ENCODE peak calls at places on chromosomes 5 and 9, in nine cellular contexts. One of them, this sample, is unnamed.

GRCh38 chr5:178273665-178274541 is 41.3 kb upstream of the PHYKPL start:
- DNase-seq in colonic mucosa: no peak
- DNase-seq in foreskin keratinocyte: no peak
- DNase-seq in lung: peak; percentile 73
- DNase-seq in cardiac muscle cell: no peak
- DNase-seq in esophagus squamous epithelium: no peak
- DNase-seq in CD4-positive, alpha-beta memory T cell: no peak
- DNase-seq in uterus: no peak
- DNase-seq in heart right ventricle: no peak
- DNase-seq in this sample: no peak

GRCh38 chr5:15574806-15575205 is 74.8 kb downstream of the FBXL7 start:
- DNase-seq in CD4-positive, alpha-beta memory T cell: no peak
- DNase-seq in cardiac muscle cell: no peak
- DNase-seq in uterus: no peak
- DNase-seq in colonic mucosa: no peak
- DNase-seq in lung: no peak
- DNase-seq in esophagus squamous epithelium: no peak
- DNase-seq in heart right ventricle: no peak
- DNase-seq in foreskin keratinocyte: no peak
- DNase-seq in this sample: no peak

GRCh38 chr5:151042453-151043093 is 22.2 kb downstream of the GPX3 start:
- DNase-seq in uterus: no peak
- DNase-seq in colonic mucosa: no peak
- DNase-seq in cardiac muscle cell: no peak
- DNase-seq in lung: no peak
- DNase-seq in esophagus squamous epithelium: no peak
- DNase-seq in CD4-positive, alpha-beta memory T cell: no peak
- DNase-seq in heart right ventricle: no peak
- DNase-seq in foreskin keratinocyte: no peak
- DNase-seq in this sample: no peak

GRCh38 chr9:116074658-116075057 is 78.9 kb upstream of the PAPPA start:
- DNase-seq in foreskin keratinocyte: peak; percentile 85
- DNase-seq in colonic mucosa: no peak
- DNase-seq in heart right ventricle: no peak
- DNase-seq in cardiac muscle cell: no peak
- DNase-seq in lung: no peak
- DNase-seq in CD4-positive, alpha-beta memory T cell: no peak
- DNase-seq in esophagus squamous epithelium: no peak
- DNase-seq in uterus: no peak
- DNase-seq in this sample: no peak

GRCh38 chr9:4866239-4866969 is 73.7 kb downstream of the RCL1 start:
- DNase-seq in cardiac muscle cell: no peak
- DNase-seq in esophagus squamous epithelium: no peak
- DNase-seq in colonic mucosa: no peak
- DNase-seq in uterus: no peak
- DNase-seq in lung: no peak
- DNase-seq in heart right ventricle: no peak
- DNase-seq in CD4-positive, alpha-beta memory T cell: no peak
- DNase-seq in foreskin keratinocyte: peak; percentile 58
- DNase-seq in this sample: no peak

GRCh38 chr5:124365491-124365890 is 380.9 kb downstream of the ZNF608 start:
- DNase-seq in CD4-positive, alpha-beta memory T cell: no peak
- DNase-seq in foreskin keratinocyte: no peak
- DNase-seq in esophagus squamous epithelium: no peak
- DNase-seq in uterus: no peak
- DNase-seq in heart right ventricle: no peak
- DNase-seq in cardiac muscle cell: no peak
- DNase-seq in colonic mucosa: no peak
- DNase-seq in lung: no peak
- DNase-seq in this sample: no peak

GRCh38 chr9:70971698-70972097 is 149.7 kb downstream of the TRPM3 start:
- DNase-seq in colonic mucosa: no peak
- DNase-seq in esophagus squamous epithelium: no peak
- DNase-seq in lung: no peak
- DNase-seq in cardiac muscle cell: no peak
- DNase-seq in foreskin keratinocyte: no peak
- DNase-seq in uterus: no peak
- DNase-seq in CD4-positive, alpha-beta memory T cell: no peak
- DNase-seq in heart right ventricle: no peak
- DNase-seq in this sample: no peak

GRCh38 chr9:117081641-117082317 is 333.1 kb downstream of the ASTN2 start:
- DNase-seq in lung: no peak
- DNase-seq in cardiac muscle cell: no peak
- DNase-seq in heart right ventricle: no peak
- DNase-seq in foreskin keratinocyte: no peak
- DNase-seq in esophagus squamous epithelium: no peak
- DNase-seq in CD4-positive, alpha-beta memory T cell: no peak
- DNase-seq in uterus: no peak
- DNase-seq in colonic mucosa: no peak
- DNase-seq in this sample: no peak

GRCh38 chr5:95810305-95811125 is 12.0 kb downstream of the GLRX start:
- DNase-seq in cardiac muscle cell: no peak
- DNase-seq in heart right ventricle: no peak
- DNase-seq in CD4-positive, alpha-beta memory T cell: no peak
- DNase-seq in foreskin keratinocyte: no peak
- DNase-seq in esophagus squamous epithelium: no peak
- DNase-seq in colonic mucosa: no peak
- DNase-seq in lung: no peak
- DNase-seq in uterus: no peak
- DNase-seq in this sample: no peak

GRCh38 chr5:10553476-10553875 is 10.4 kb upstream of the ANKRD33B start:
- DNase-seq in heart right ventricle: no peak
- DNase-seq in colonic mucosa: no peak
- DNase-seq in foreskin keratinocyte: no peak
- DNase-seq in uterus: no peak
- DNase-seq in esophagus squamous epithelium: no peak
- DNase-seq in cardiac muscle cell: no peak
- DNase-seq in CD4-positive, alpha-beta memory T cell: no peak
- DNase-seq in lung: no peak
- DNase-seq in this sample: no peak

GRCh38 chr9:129347323-129348120 is 169.5 kb upstream of the IER5L start:
- DNase-seq in colonic mucosa: no peak
- DNase-seq in esophagus squamous epithelium: no peak
- DNase-seq in lung: no peak
- DNase-seq in uterus: no peak
- DNase-seq in cardiac muscle cell: no peak
- DNase-seq in CD4-positive, alpha-beta memory T cell: no peak
- DNase-seq in foreskin keratinocyte: no peak
- DNase-seq in heart right ventricle: no peak
- DNase-seq in this sample: no peak

GRCh38 chr9:27468450-27469110 is 55.5 kb upstream of the IFNK start:
- DNase-seq in CD4-positive, alpha-beta memory T cell: no peak
- DNase-seq in foreskin keratinocyte: no peak
- DNase-seq in uterus: no peak
- DNase-seq in colonic mucosa: no peak
- DNase-seq in cardiac muscle cell: no peak
- DNase-seq in esophagus squamous epithelium: no peak
- DNase-seq in lung: no peak
- DNase-seq in heart right ventricle: no peak
- DNase-seq in this sample: no peak

GRCh38 chr5:173670130-173670591 is 53.7 kb upstream of the BOD1 start:
- DNase-seq in colonic mucosa: no peak
- DNase-seq in foreskin keratinocyte: no peak
- DNase-seq in cardiac muscle cell: no peak
- DNase-seq in lung: no peak
- DNase-seq in uterus: no peak
- DNase-seq in heart right ventricle: no peak
- DNase-seq in esophagus squamous epithelium: no peak
- DNase-seq in CD4-positive, alpha-beta memory T cell: no peak
- DNase-seq in this sample: no peak

GRCh38 chr9:135039266-135039870 is 48.1 kb upstream of the OLFM1 start:
- DNase-seq in CD4-positive, alpha-beta memory T cell: no peak
- DNase-seq in foreskin keratinocyte: no peak
- DNase-seq in uterus: no peak
- DNase-seq in lung: no peak
- DNase-seq in heart right ventricle: no peak
- DNase-seq in colonic mucosa: no peak
- DNase-seq in cardiac muscle cell: no peak
- DNase-seq in esophagus squamous epithelium: no peak
- DNase-seq in this sample: no peak

GRCh38 chr9:127182901-127183746 is 60.7 kb upstream of the ANGPTL2 start:
- DNase-seq in cardiac muscle cell: no peak
- DNase-seq in lung: no peak
- DNase-seq in uterus: no peak
- DNase-seq in foreskin keratinocyte: no peak
- DNase-seq in colonic mucosa: no peak
- DNase-seq in esophagus squamous epithelium: no peak
- DNase-seq in CD4-positive, alpha-beta memory T cell: no peak
- DNase-seq in heart right ventricle: no peak
- DNase-seq in this sample: no peak

GRCh38 chr9:127185181-127185580 is 62.7 kb upstream of the ANGPTL2 start:
- DNase-seq in cardiac muscle cell: no peak
- DNase-seq in lung: no peak
- DNase-seq in esophagus squamous epithelium: no peak
- DNase-seq in uterus: no peak
- DNase-seq in colonic mucosa: no peak
- DNase-seq in CD4-positive, alpha-beta memory T cell: no peak
- DNase-seq in foreskin keratinocyte: no peak
- DNase-seq in heart right ventricle: no peak
- DNase-seq in this sample: no peak

GRCh38 chr9:127185931-127186781 is 63.7 kb upstream of the ANGPTL2 start:
- DNase-seq in lung: peak; percentile 61
- DNase-seq in heart right ventricle: peak; percentile 90
- DNase-seq in cardiac muscle cell: no peak
- DNase-seq in uterus: peak; percentile 92
- DNase-seq in esophagus squamous epithelium: no peak
- DNase-seq in colonic mucosa: peak; percentile 49
- DNase-seq in CD4-positive, alpha-beta memory T cell: no peak
- DNase-seq in foreskin keratinocyte: no peak
- DNase-seq in this sample: peak; percentile 92

GRCh38 chr9:127184641-127185040 is 62.2 kb upstream of the ANGPTL2 start:
- DNase-seq in cardiac muscle cell: no peak
- DNase-seq in heart right ventricle: no peak
- DNase-seq in CD4-positive, alpha-beta memory T cell: no peak
- DNase-seq in colonic mucosa: no peak
- DNase-seq in esophagus squamous epithelium: no peak
- DNase-seq in foreskin keratinocyte: no peak
- DNase-seq in uterus: no peak
- DNase-seq in lung: no peak
- DNase-seq in this sample: no peak

GRCh38 chr9:127183814-127184582 is 61.6 kb upstream of the ANGPTL2 start:
- DNase-seq in colonic mucosa: no peak
- DNase-seq in cardiac muscle cell: no peak
- DNase-seq in foreskin keratinocyte: no peak
- DNase-seq in esophagus squamous epithelium: no peak
- DNase-seq in heart right ventricle: peak; percentile 58
- DNase-seq in CD4-positive, alpha-beta memory T cell: no peak
- DNase-seq in uterus: peak; percentile 76
- DNase-seq in lung: no peak
- DNase-seq in this sample: no peak
- H3K4me1 ChIP-seq in colonic mucosa: no peaks in the 10 kb centered on the region
- H3K4me1 ChIP-seq in cardiac muscle cell: peaks cover 5% of the 10 kb centered on the region
- H3K4me1 ChIP-seq in foreskin keratinocyte: no peaks in the 10 kb centered on the region
- H3K4me1 ChIP-seq in esophagus squamous epithelium: peaks cover 19% of the 10 kb centered on the region
- H3K4me1 ChIP-seq in heart right ventricle: peaks cover 75% of the 10 kb centered on the region
- H3K4me1 ChIP-seq in CD4-positive, alpha-beta memory T cell: no peaks in the 10 kb centered on the region
- H3K4me1 ChIP-seq in uterus: peaks cover 22% of the 10 kb centered on the region
- H3K4me1 ChIP-seq in lung: peaks cover 23% of the 10 kb centered on the region
- H3K4me1 ChIP-seq in this sample: peaks cover 34% of the 10 kb centered on the region

DNA sequence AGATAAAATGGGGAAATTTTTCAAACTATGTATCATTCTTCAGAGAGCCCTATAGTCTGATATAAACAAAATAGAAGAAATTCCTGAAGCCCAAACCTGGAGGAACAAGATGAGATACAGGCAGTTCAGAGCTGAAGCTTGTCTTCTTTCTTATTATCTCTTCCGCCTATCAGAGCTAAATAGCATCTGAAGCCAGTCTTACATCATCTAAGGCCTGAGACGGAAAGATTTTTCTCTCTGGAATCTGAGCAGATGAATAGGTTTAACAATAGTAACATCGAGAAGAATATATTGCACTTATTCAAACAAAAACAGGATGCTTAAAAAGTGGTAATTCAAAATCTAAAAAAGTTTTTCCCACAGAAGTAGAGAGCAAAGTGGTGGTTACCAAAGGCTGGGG is 59.8 kb downstream of the LPAR1 start:
- DNase-seq in lung: no peak
- DNase-seq in CD4-positive, alpha-beta memory T cell: no peak
- DNase-seq in cardiac muscle cell: no peak
- DNase-seq in colonic mucosa: no peak
- DNase-seq in foreskin keratinocyte: no peak
- DNase-seq in uterus: no peak
- DNase-seq in esophagus squamous epithelium: no peak
- DNase-seq in heart right ventricle: no peak
- DNase-seq in this sample: no peak
- H3K4me1 ChIP-seq in lung: peaks cover 2% of the 10 kb centered on the region
- H3K4me1 ChIP-seq in CD4-positive, alpha-beta memory T cell: no peaks in the 10 kb centered on the region
- H3K4me1 ChIP-seq in cardiac muscle cell: no peaks in the 10 kb centered on the region
- H3K4me1 ChIP-seq in colonic mucosa: peaks cover 4% of the 10 kb centered on the region
- H3K4me1 ChIP-seq in foreskin keratinocyte: peaks cover 13% of the 10 kb centered on the region
- H3K4me1 ChIP-seq in uterus: no peaks in the 10 kb centered on the region
- H3K4me1 ChIP-seq in esophagus squamous epithelium: peaks cover 13% of the 10 kb centered on the region
- H3K4me1 ChIP-seq in heart right ventricle: peaks cover 5% of the 10 kb centered on the region
- H3K4me1 ChIP-seq in this sample: peaks cover 10% of the 10 kb centered on the region

DNA sequence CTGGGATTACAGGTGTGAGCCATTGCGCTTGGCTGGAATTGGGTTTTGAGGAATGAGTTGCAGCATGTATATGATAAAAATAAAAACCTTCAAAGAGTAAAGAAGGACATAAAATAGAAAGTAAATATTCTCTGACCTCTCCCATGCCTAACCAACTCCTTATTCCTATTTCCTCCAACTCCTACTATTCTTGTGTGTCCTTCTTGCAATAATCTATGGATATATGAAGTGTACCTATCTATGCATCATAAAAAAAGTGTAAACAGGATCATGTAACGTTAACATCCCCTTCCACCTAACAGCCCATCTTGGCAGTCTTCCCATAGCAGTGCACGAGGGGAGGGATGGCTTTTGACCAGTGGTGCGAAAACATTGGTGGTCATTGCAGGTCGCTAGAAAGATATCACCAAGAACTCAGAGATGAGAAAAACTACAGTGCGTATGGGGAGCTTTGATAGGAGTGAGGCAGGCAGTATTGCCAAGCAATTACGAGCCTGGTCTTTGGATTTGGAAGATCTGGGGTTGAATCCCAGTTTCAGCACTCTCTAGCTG is 69.9 kb downstream of the PPARGC1B start:
- DNase-seq in esophagus squamous epithelium: no peak
- DNase-seq in lung: no peak
- DNase-seq in colonic mucosa: peak; percentile 70
- DNase-seq in cardiac muscle cell: no peak
- DNase-seq in heart right ventricle: no peak
- DNase-seq in CD4-positive, alpha-beta memory T cell: no peak
- DNase-seq in uterus: no peak
- DNase-seq in foreskin keratinocyte: no peak
- DNase-seq in this sample: no peak
- H3K4me1 ChIP-seq in esophagus squamous epithelium: peaks cover 26% of the 10 kb centered on the region
- H3K4me1 ChIP-seq in lung: peaks cover 17% of the 10 kb centered on the region
- H3K4me1 ChIP-seq in colonic mucosa: peaks cover 13% of the 10 kb centered on the region
- H3K4me1 ChIP-seq in cardiac muscle cell: peaks cover 55% of the 10 kb centered on the region
- H3K4me1 ChIP-seq in heart right ventricle: peaks cover 94% of the 10 kb centered on the region
- H3K4me1 ChIP-seq in CD4-positive, alpha-beta memory T cell: no peaks in the 10 kb centered on the region
- H3K4me1 ChIP-seq in uterus: peaks cover 5% of the 10 kb centered on the region
- H3K4me1 ChIP-seq in foreskin keratinocyte: peaks cover 9% of the 10 kb centered on the region
- H3K4me1 ChIP-seq in this sample: peaks cover 9% of the 10 kb centered on the region

DNA sequence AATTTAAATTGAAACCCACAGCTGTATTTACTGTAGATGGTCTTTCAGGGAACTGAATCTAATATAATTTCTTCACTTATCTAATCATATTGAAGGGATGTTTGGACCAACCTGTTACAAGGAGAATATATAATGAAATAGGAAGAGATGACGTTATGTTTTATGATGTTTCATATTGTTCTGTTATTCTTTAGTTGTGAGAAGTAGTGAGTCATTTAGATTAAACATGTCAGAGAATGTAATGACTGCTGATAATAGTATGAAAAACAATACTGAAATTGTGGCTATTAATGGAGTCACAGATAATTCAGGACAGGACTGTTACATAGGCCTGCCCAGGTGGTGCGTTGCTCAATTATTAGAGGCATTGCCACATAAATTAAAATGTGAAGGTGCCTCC is 1993.4 kb downstream of the EFNA5 start:
- DNase-seq in foreskin keratinocyte: no peak
- DNase-seq in esophagus squamous epithelium: no peak
- DNase-seq in CD4-positive, alpha-beta memory T cell: no peak
- DNase-seq in uterus: no peak
- DNase-seq in lung: no peak
- DNase-seq in cardiac muscle cell: no peak
- DNase-seq in colonic mucosa: no peak
- DNase-seq in heart right ventricle: no peak
- DNase-seq in this sample: no peak
- H3K4me1 ChIP-seq in foreskin keratinocyte: no peaks in the 10 kb centered on the region
- H3K4me1 ChIP-seq in esophagus squamous epithelium: no peaks in the 10 kb centered on the region
- H3K4me1 ChIP-seq in CD4-positive, alpha-beta memory T cell: no peaks in the 10 kb centered on the region
- H3K4me1 ChIP-seq in uterus: no peaks in the 10 kb centered on the region
- H3K4me1 ChIP-seq in lung: no peaks in the 10 kb centered on the region
- H3K4me1 ChIP-seq in cardiac muscle cell: no peaks in the 10 kb centered on the region
- H3K4me1 ChIP-seq in colonic mucosa: no peaks in the 10 kb centered on the region
- H3K4me1 ChIP-seq in heart right ventricle: no peaks in the 10 kb centered on the region
- H3K4me1 ChIP-seq in this sample: no peaks in the 10 kb centered on the region